ENCODE peak calls at places on chromosomes 11 and 22, in five cellular contexts. One of them, this sample, is unnamed.

GRCh38 chr11:116473236-116473769 is 299.5 kb downstream of the BUD13 start:
- DNase-seq in foreskin melanocyte: no peak
- DNase-seq in KBM-7: no peak
- DNase-seq in posterior vena cava: no peak
- DNase-seq in neuronal stem cell: no peak
- DNase-seq in this sample: no peak

GRCh38 chr11:122036022-122036421 is 80.0 kb downstream of the BLID start:
- DNase-seq in KBM-7: no peak
- DNase-seq in foreskin melanocyte: no peak
- DNase-seq in posterior vena cava: no peak
- DNase-seq in neuronal stem cell: no peak
- DNase-seq in this sample: no peak

GRCh38 chr11:12600829-12601228 is 73.4 kb upstream of the TEAD1 start:
- DNase-seq in KBM-7: no peak
- DNase-seq in posterior vena cava: no peak
- DNase-seq in foreskin melanocyte: no peak
- DNase-seq in neuronal stem cell: no peak
- DNase-seq in this sample: no peak

GRCh38 chr11:24239016-24239720 is 257.7 kb upstream of the LUZP2 start:
- DNase-seq in foreskin melanocyte: no peak
- DNase-seq in posterior vena cava: no peak
- DNase-seq in neuronal stem cell: no peak
- DNase-seq in KBM-7: no peak
- DNase-seq in this sample: no peak

GRCh38 chr11:20042717-20043392 is 117.4 kb downstream of the DBX1 start:
- DNase-seq in neuronal stem cell: no peak
- DNase-seq in posterior vena cava: no peak
- DNase-seq in KBM-7: no peak
- DNase-seq in foreskin melanocyte: no peak
- DNase-seq in this sample: no peak

GRCh38 chr22:41028841-41029240 is 63.6 kb upstream of the EP300 start:
- DNase-seq in KBM-7: no peak
- DNase-seq in foreskin melanocyte: peak
- DNase-seq in neuronal stem cell: no peak
- DNase-seq in posterior vena cava: no peak
- DNase-seq in this sample: peak

GRCh38 chr11:75347781-75348613 is 3.5 kb downstream of the ARRB1 start:
- DNase-seq in KBM-7: no peak
- DNase-seq in posterior vena cava: no peak
- DNase-seq in foreskin melanocyte: no peak
- DNase-seq in neuronal stem cell: no peak
- DNase-seq in this sample: no peak

GRCh38 chr11:96037267-96037990 is 113.5 kb upstream of the MTMR2 start:
- DNase-seq in neuronal stem cell: no peak
- DNase-seq in posterior vena cava: no peak
- DNase-seq in foreskin melanocyte: no peak
- DNase-seq in KBM-7: no peak
- DNase-seq in this sample: no peak

GRCh38 chr11:124961972-124962609 is 8.1 kb downstream of the CCDC15 start:
- DNase-seq in posterior vena cava: no peak
- DNase-seq in KBM-7: peak
- DNase-seq in foreskin melanocyte: peak
- DNase-seq in neuronal stem cell: peak
- DNase-seq in this sample: peak

GRCh38 chr11:1404461-1405185 is 14.9 kb downstream of the BRSK2 start:
- DNase-seq in neuronal stem cell: no peak
- DNase-seq in foreskin melanocyte: no peak
- DNase-seq in KBM-7: no peak
- DNase-seq in posterior vena cava: no peak
- DNase-seq in this sample: no peak

GRCh38 chr11:129652828-129653227 is 162.8 kb upstream of the TMEM45B start:
- DNase-seq in KBM-7: no peak
- DNase-seq in posterior vena cava: no peak
- DNase-seq in foreskin melanocyte: no peak
- DNase-seq in neuronal stem cell: no peak
- DNase-seq in this sample: no peak

GRCh38 chr11:76443254-76443935 is 1.4 kb upstream of the EMSY start:
- DNase-seq in foreskin melanocyte: no peak
- DNase-seq in neuronal stem cell: no peak
- DNase-seq in KBM-7: peak
- DNase-seq in posterior vena cava: no peak
- DNase-seq in this sample: no peak

GRCh38 chr22:44881624-44882023 is 128.2 kb downstream of the PHF21B start:
- DNase-seq in KBM-7: no peak
- DNase-seq in neuronal stem cell: no peak
- DNase-seq in foreskin melanocyte: no peak
- DNase-seq in posterior vena cava: peak
- DNase-seq in this sample: no peak

GRCh38 chr11:34002420-34002819 is 49.1 kb upstream of the CAPRIN1 start:
- DNase-seq in foreskin melanocyte: no peak
- DNase-seq in KBM-7: no peak
- DNase-seq in neuronal stem cell: no peak
- DNase-seq in posterior vena cava: no peak
- DNase-seq in this sample: no peak

GRCh38 chr11:103683581-103683980 is 352.9 kb upstream of the DDI1 start:
- DNase-seq in foreskin melanocyte: no peak
- DNase-seq in posterior vena cava: no peak
- DNase-seq in neuronal stem cell: no peak
- DNase-seq in KBM-7: no peak
- DNase-seq in this sample: no peak

GRCh38 chr22:32103648-32104326 is 55.3 kb downstream of the C22orf42 start:
- DNase-seq in foreskin melanocyte: peak
- DNase-seq in neuronal stem cell: no peak
- DNase-seq in KBM-7: peak
- DNase-seq in posterior vena cava: no peak
- DNase-seq in this sample: peak

GRCh38 chr22:46661221-46661851 is 41.1 kb downstream of the GRAMD4 start:
- DNase-seq in neuronal stem cell: no peak
- DNase-seq in foreskin melanocyte: no peak
- DNase-seq in KBM-7: no peak
- DNase-seq in posterior vena cava: no peak
- DNase-seq in this sample: peak

GRCh38 chr11:132961453-132961852 is 570.8 kb downstream of the OPCML start:
- DNase-seq in KBM-7: no peak
- DNase-seq in neuronal stem cell: no peak
- DNase-seq in foreskin melanocyte: no peak
- DNase-seq in posterior vena cava: no peak
- DNase-seq in this sample: no peak

GRCh38 chr22:45671783-45672563 is at the start of gene ATXN10:
- DNase-seq in KBM-7: peak
- DNase-seq in foreskin melanocyte: peak
- DNase-seq in neuronal stem cell: peak
- DNase-seq in posterior vena cava: peak
- DNase-seq in this sample: no peak

GRCh38 chr22:49670610-49671330 is 156.9 kb downstream of the BRD1 start:
- DNase-seq in posterior vena cava: peak
- DNase-seq in foreskin melanocyte: no peak
- DNase-seq in neuronal stem cell: peak
- DNase-seq in KBM-7: no peak
- DNase-seq in this sample: no peak

This sample was measured in COLO829.